ENCODE peak calls at places on chromosomes 5 and 9, in ten cellular contexts. Y is stimulated activated CD4-positive, alpha-beta T cell treated with anti-CD3 and anti-CD28 coated beads, Interleukin-1b, Interleukin-23, amount 100 ng/mL, for 48 hours; L is T follicular helper cell; S is NAMALWA; M is T-cell; D is anterior cingulate cortex; P is cardiac muscle cell; R is CD4-positive, alpha-beta T cell; W is activated T-helper 1 cell treated with anti-CD3 and anti-CD28 coated beads, Interleukin-12 subunit alpha, Interleukin-12 subunit beta, Interleukin-2, Interleukin-4 antibody, amounts not matched to agents 30 ng/mL and 10 ng/mL and 1 ng/mL, durations not matched to agents 14 hours and 24 hours and 36 hours; C is RWPE1. Q is an unnamed sample.
A peak's percentile ranks its signal among the peaks of the same experiment; 100 is the strongest.

GRCh38 chr9:98580956-98581355 is 127.8 kb downstream of the GABBR2 start:
- DNase-seq in Y (no peak), L (no peak), S (no peak), M (no peak), D (no peak), P (no peak), R (no peak), W (no peak), C (no peak), Q (peak; percentile 59)

GRCh38 chr9:137167752-137168574 is 1.9 kb downstream of the LRRC26 start:
- DNase-seq in Y (no peak), L (no peak), S (no peak), M (no peak), D (no peak), P (peak; percentile 19), R (no peak), W (no peak), C (no peak), Q (peak; percentile 55)

GRCh38 chr5:66985394-66985793 is 211.2 kb downstream of the CD180 start:
- DNase-seq in Y (no peak), L (no peak), S (no peak), M (no peak), D (no peak), P (no peak), R (no peak), W (no peak), C (no peak), Q (no peak)

GRCh38 chr9:38047301-38048251 is 21.5 kb downstream of the SHB start:
- DNase-seq in Y (no peak), L (no peak), S (no peak), M (no peak), D (peak; percentile 51), P (peak; percentile 88), R (no peak), W (no peak), C (peak; percentile 86), Q (no peak)

GRCh38 chr9:93659044-93659836 is 82.9 kb downstream of the PHF2 start:
- DNase-seq in Y (no peak), L (no peak), S (no peak), M (no peak), D (no peak), P (no peak), R (no peak), W (no peak), C (no peak), Q (peak; percentile 40)

GRCh38 chr9:121636411-121636865 is 15.0 kb upstream of the DAB2IP start:
- DNase-seq in Y (no peak), L (no peak), S (no peak), M (no peak), D (peak; percentile 20), P (no peak), R (no peak), W (no peak), C (peak; percentile 54), Q (no peak)

GRCh38 chr5:171616002-171616780 is 169.4 kb upstream of the SMIM23 start:
- DNase-seq in Y (no peak), L (no peak), S (no peak), M (no peak), D (no peak), P (no peak), R (no peak), W (no peak), C (no peak), Q (no peak)

GRCh38 chr9:98380065-98380681 is 124.7 kb upstream of the TBC1D2 start:
- DNase-seq in Y (no peak), L (no peak), S (peak; percentile 18), M (no peak), D (no peak), P (peak; percentile 39), R (no peak), W (no peak), C (no peak), Q (no peak)

GRCh38 chr5:115068239-115069086 is 101.2 kb downstream of the TRIM36 start:
- DNase-seq in Y (peak; percentile 46), L (no peak), S (peak; percentile 23), M (no peak), D (no peak), P (no peak), R (no peak), W (peak; percentile 1), C (peak; percentile 16), Q (no peak)

GRCh38 chr5:73338201-73339126 is 110.1 kb downstream of the FOXD1 start:
- DNase-seq in Y (no peak), L (no peak), S (no peak), M (no peak), D (no peak), P (no peak), R (no peak), W (no peak), C (no peak), Q (no peak)

GRCh38 chr5:170289749-170290148 is 7.8 kb downstream of the LCP2 start:
- DNase-seq in Y (no peak), L (no peak), S (no peak), M (no peak), D (no peak), P (no peak), R (no peak), W (no peak), C (no peak), Q (no peak)

GRCh38 chr5:150562832-150563231 is 54.9 kb downstream of the NDST1 start:
- DNase-seq in Y (no peak), L (no peak), S (peak; percentile 69), M (no peak), D (no peak), P (peak; percentile 48), R (no peak), W (no peak), C (peak; percentile 64), Q (no peak)

GRCh38 chr9:98916660-98917059 is 27.0 kb upstream of the COL15A1 start:
- DNase-seq in Y (no peak), L (no peak), S (no peak), M (no peak), D (no peak), P (peak; percentile 49), R (no peak), W (no peak), C (no peak), Q (no peak)

GRCh38 chr9:121349009-121349408 is 21.0 kb downstream of the STOM start:
- DNase-seq in Y (no peak), L (no peak), S (no peak), M (no peak), D (no peak), P (no peak), R (no peak), W (no peak), C (no peak), Q (no peak)

GRCh38 chr9:96034553-96035122 is 159.1 kb downstream of the ERCC6L2 start:
- DNase-seq in Y (no peak), L (no peak), S (no peak), M (no peak), D (no peak), P (no peak), R (no peak), W (no peak), C (no peak), Q (no peak)

GRCh38 chr5:168683247-168683926 is 104.2 kb upstream of the PANK3 start:
- DNase-seq in Y (peak; percentile 53), L (no peak), S (no peak), M (peak; percentile 3), D (no peak), P (no peak), R (peak; percentile 7), W (peak; percentile 5), C (no peak), Q (no peak)

GRCh38 chr5:141944086-141944485 is 13.9 kb downstream of the PCDH12 start:
- DNase-seq in Y (no peak), L (no peak), S (no peak), M (no peak), D (no peak), P (no peak), R (no peak), W (no peak), C (peak; percentile 36), Q (no peak)

GRCh38 chr5:10701567-10702039 is 59.4 kb downstream of the DAP start:
- DNase-seq in Y (no peak), L (no peak), S (peak; percentile 63), M (no peak), D (no peak), P (peak; percentile 50), R (peak; percentile 9), W (no peak), C (peak; percentile 49), Q (no peak)

GRCh38 chr9:77563205-77563604 is 84.9 kb downstream of the GNA14 start:
- DNase-seq in Y (no peak), L (no peak), S (no peak), M (no peak), D (no peak), P (no peak), R (no peak), W (no peak), C (no peak), Q (no peak)

GRCh38 chr5:55418994-55419991 is 111.5 kb downstream of the MTREX start:
- DNase-seq in Y (no peak), L (no peak), S (no peak), M (no peak), D (no peak), P (peak; percentile 59), R (no peak), W (no peak), C (no peak), Q (no peak)

GRCh38 chr5:1300581-1301083 is 5.8 kb upstream of the TERT start:
- DNase-seq in Y (no peak), L (no peak), S (no peak), M (no peak), D (no peak), P (no peak), R (no peak), W (no peak), C (no peak), Q (no peak)

GRCh38 chr5:82812575-82812974 is 264.6 kb downstream of the TMEM167A start:
- DNase-seq in Y (no peak), L (no peak), S (no peak), M (no peak), D (no peak), P (no peak), R (no peak), W (no peak), C (no peak), Q (no peak)

GRCh38 chr5:126912607-126913006 is 117.8 kb downstream of the MARCHF3 start:
- DNase-seq in Y (no peak), L (no peak), S (no peak), M (no peak), D (no peak), P (no peak), R (no peak), W (no peak), C (no peak), Q (no peak)

GRCh38 chr5:34007116-34007674 is 655 bp downstream of the AMACR start:
- DNase-seq in Y (no peak), L (no peak), S (no peak), M (no peak), D (peak; percentile 29), P (peak; percentile 20), R (no peak), W (no peak), C (peak; percentile 13), Q (no peak)

GRCh38 chr5:78889759-78890158 is 95.4 kb downstream of the ARSB start:
- DNase-seq in Y (no peak), L (no peak), S (no peak), M (no peak), D (no peak), P (no peak), R (no peak), W (no peak), C (peak; percentile 73), Q (no peak)

GRCh38 chr5:173493846-173494245 is 122.6 kb downstream of the BOD1 start:
- DNase-seq in Y (no peak), L (no peak), S (no peak), M (no peak), D (no peak), P (no peak), R (no peak), W (no peak), C (no peak), Q (no peak)

GRCh38 chr5:28468121-28468520 is 1429.7 kb upstream of the CDH9 start:
- DNase-seq in Y (no peak), L (no peak), S (peak; percentile 49), M (no peak), D (no peak), P (no peak), R (no peak), W (no peak), C (no peak), Q (no peak)